ENCODE peak calls at places on chromosomes 7 and 10, in ten cellular contexts. Y is midbrain; N is mesothelial cell of epicardium; Z is suprapubic skin; U is non-pigmented ciliary epithelial cell; F is head of caudate nucleus; O is T follicular helper cell; T is astrocyte of the spinal cord; H is stimulated activated CD8-positive, alpha-beta memory T cell treated with anti-CD3 and anti-CD28 coated beads, Interleukin-12 subunit alpha, Interleukin-12 subunit beta, amount 100 ng/mL, for 1 hour; I is CD4-positive, alpha-beta T cell. B is an unnamed sample.

GRCh38 chr10:78974409-78975317 is 94.1 kb upstream of the ZMIZ1 start:
- DNase-seq in H (peak; percentile 39), Y (no peak), N (peak; percentile 49), T (peak; percentile 89), Z (peak; percentile 93), O (no peak), U (no peak), F (peak; percentile 81), I (no peak), B (peak; percentile 70)

GRCh38 chr10:104456817-104457657 is 103.4 kb downstream of the CFAP58 start:
- DNase-seq in T (no peak), O (no peak), Y (no peak), Z (no peak), F (no peak), H (no peak), N (no peak), U (no peak), I (no peak), B (no peak)

GRCh38 chr7:16619979-16620408 is 25.6 kb downstream of the ANKMY2 start:
- DNase-seq in T (peak; percentile 19), H (no peak), Y (no peak), U (no peak), Z (no peak), I (no peak), O (no peak), F (peak; percentile 34), N (no peak), B (no peak)

GRCh38 chr10:112383325-112383724 is 9.4 kb downstream of the ACSL5 start:
- DNase-seq in H (no peak), N (no peak), Z (no peak), T (peak; percentile 54), Y (no peak), F (no peak), I (no peak), U (peak; percentile 38), O (no peak), B (no peak)

GRCh38 chr7:47739301-47739870 is 157.5 kb upstream of the TNS3 start:
- DNase-seq in I (no peak), H (no peak), T (peak; percentile 24), Z (no peak), F (no peak), N (no peak), Y (no peak), O (no peak), U (no peak), B (no peak)

GRCh38 chr7:45986355-45987298 is 65.6 kb upstream of the IGFBP3 start:
- DNase-seq in Z (no peak), H (no peak), T (no peak), N (no peak), O (no peak), I (no peak), F (no peak), U (no peak), Y (no peak), B (no peak)

GRCh38 chr10:29948971-29949370 is 110.4 kb downstream of the JCAD start:
- DNase-seq in U (no peak), N (no peak), O (no peak), I (no peak), Z (no peak), H (no peak), F (no peak), Y (no peak), T (no peak), B (no peak)

GRCh38 chr7:156639426-156640256 is 933 bp upstream of the RNF32 start:
- DNase-seq in N (no peak), O (no peak), F (peak; percentile 6), Y (no peak), T (no peak), H (no peak), I (no peak), Z (no peak), U (no peak), B (no peak)

GRCh38 chr10:110600487-110601101 is 33.1 kb downstream of the SMC3 start:
- DNase-seq in F (peak; percentile 50), T (peak; percentile 69), U (peak; percentile 43), H (no peak), Z (no peak), I (no peak), Y (peak; percentile 45), O (no peak), N (no peak), B (peak; percentile 22)

GRCh38 chr7:36895112-36895511 is 170.8 kb upstream of the AOAH start:
- DNase-seq in H (no peak), Z (no peak), N (no peak), U (no peak), F (no peak), T (peak; percentile 7), Y (no peak), O (no peak), I (no peak), B (no peak)

GRCh38 chr10:16674147-16674703 is 143.0 kb downstream of the RSU1 start:
- DNase-seq in I (no peak), O (no peak), H (no peak), N (no peak), Y (no peak), Z (no peak), T (no peak), F (no peak), U (no peak), B (no peak)

GRCh38 chr10:72328045-72328828 is 26.5 kb downstream of the DNAJB12 start:
- DNase-seq in Z (peak; percentile 80), U (no peak), H (no peak), I (no peak), O (no peak), N (peak; percentile 68), Y (peak; percentile 82), F (peak; percentile 84), T (peak; percentile 68), B (peak; percentile 76)

GRCh38 chr7:93860261-93860660 is 30.3 kb downstream of the TFPI2 start:
- DNase-seq in I (no peak), U (no peak), H (no peak), T (no peak), Z (no peak), F (no peak), O (no peak), Y (no peak), N (no peak), B (no peak)

GRCh38 chr7:107592361-107593024 is 12.4 kb downstream of the BCAP29 start:
- DNase-seq in O (no peak), T (no peak), I (no peak), U (peak; percentile 78), Y (no peak), H (no peak), N (no peak), F (no peak), Z (no peak), B (no peak)

GRCh38 chr7:71558806-71559205 is 426.9 kb downstream of the GALNT17 start:
- DNase-seq in T (no peak), I (no peak), Z (no peak), U (no peak), Y (no peak), O (no peak), F (no peak), H (no peak), N (no peak), B (no peak)

B was measured in HuH-7.5.